ENCODE peak calls at places on chromosomes 11 and 22, in seven cellular contexts. C, P, I, J, Q, Y and D are unnamed samples.

GRCh38 chr11:8914661-8915018 is 3.7 kb downstream of the AKIP1 start:
- DNase-seq in Q (no peak), J (no peak), Y (no peak), I (no peak), C (no peak), P (no peak), D (no peak)

GRCh38 chr22:30607939-30608338 is 965 bp downstream of the TCN2 start:
- DNase-seq in P (no peak), I (no peak), C (no peak), Y (no peak), Q (no peak), J (no peak), D (no peak)

GRCh38 chr11:11141019-11141418 is 212.0 kb downstream of the CSNK2A3 start:
- DNase-seq in Y (no peak), Q (no peak), P (no peak), C (no peak), I (no peak), J (no peak), D (no peak)

GRCh38 chr11:126060651-126061220 is 1.9 kb downstream of the CDON start:
- DNase-seq in C (no peak), J (no peak), Y (no peak), P (no peak), Q (no peak), I (no peak), D (no peak)

GRCh38 chr22:50399751-50400331 is 56.7 kb downstream of the PPP6R2 start:
- DNase-seq in P (no peak), C (peak; percentile 43), Q (no peak), Y (peak; percentile 3), J (peak; percentile 62), I (peak; percentile 51), D (no peak)

GRCh38 chr22:49328630-49329405 is 498.9 kb downstream of the BRD1 start:
- DNase-seq in C (no peak), Q (no peak), P (no peak), Y (no peak), I (no peak), J (no peak), D (no peak)

GRCh38 chr22:33825761-33826160 is 94.5 kb downstream of the LARGE1 start:
- DNase-seq in I (no peak), Y (no peak), Q (no peak), P (no peak), J (peak; percentile 44), C (no peak), D (no peak)

GRCh38 chr11:44275961-44276550 is 33.9 kb downstream of the ALX4 start:
- DNase-seq in P (no peak), Q (peak; percentile 60), C (no peak), I (no peak), Y (no peak), J (no peak), D (no peak)

GRCh38 chr22:39205344-39206021 is 39.3 kb downstream of the PDGFB start:
- DNase-seq in Y (peak; percentile 46), P (no peak), C (peak; percentile 55), I (no peak), J (peak; percentile 52), Q (peak; percentile 32), D (peak; percentile 61)

GRCh38 chr11:69821511-69822040 is 2.4 kb upstream of the FGF3 start:
- DNase-seq in C (no peak), J (no peak), Y (no peak), I (no peak), P (no peak), Q (no peak), D (no peak)

GRCh38 chr22:49956418-49956770 is 4.2 kb upstream of the PIM3 start:
- DNase-seq in P (peak; percentile 30), Q (peak; percentile 61), J (no peak), C (no peak), Y (no peak), I (peak; percentile 3), D (no peak)

GRCh38 chr22:26394787-26395186 is 34.3 kb upstream of the ASPHD2 start:
- DNase-seq in C (no peak), J (no peak), P (no peak), Q (no peak), Y (no peak), I (no peak), D (no peak)

GRCh38 chr22:30201970-30202369 is 44.6 kb downstream of the LIF start:
- DNase-seq in J (no peak), Q (no peak), P (no peak), I (no peak), C (no peak), Y (no peak), D (no peak)

GRCh38 chr11:119995730-119996491 is 142.0 kb downstream of the TRIM29 start:
- DNase-seq in Q (no peak), I (no peak), J (no peak), C (no peak), Y (no peak), P (no peak), D (no peak)

GRCh38 chr11:133889893-133890292 is 44.6 kb upstream of the SPATA19 start:
- DNase-seq in C (no peak), I (no peak), P (no peak), J (no peak), Y (no peak), Q (peak; percentile 24), D (no peak)

GRCh38 chr11:17354070-17354924 is 2.7 kb downstream of the NCR3LG1 start:
- DNase-seq in C (peak; percentile 80), I (peak; percentile 80), Y (peak; percentile 75), J (peak; percentile 85), P (peak; percentile 46), Q (peak; percentile 72), D (peak; percentile 60)

GRCh38 chr11:113163291-113164030 is 150.9 kb upstream of the TTC12 start:
- DNase-seq in Q (no peak), P (no peak), Y (no peak), C (no peak), I (peak; percentile 33), J (no peak), D (no peak)

GRCh38 chr11:119791047-119791446 is 62.0 kb upstream of the NECTIN1 start:
- DNase-seq in I (no peak), C (no peak), Y (no peak), Q (peak; percentile 32), J (no peak), P (no peak), D (no peak)

GRCh38 chr22:40764743-40765441 is 54.3 kb downstream of the SLC25A17 start:
- DNase-seq in C (no peak), Q (no peak), J (no peak), I (no peak), Y (no peak), P (no peak), D (no peak)

GRCh38 chr22:26109686-26110315 is 59.5 kb upstream of the SEZ6L start:
- DNase-seq in C (no peak), P (no peak), Y (no peak), J (no peak), I (no peak), Q (no peak), D (no peak)

GRCh38 chr22:28034760-28035401 is 115.8 kb upstream of the PITPNB start:
- DNase-seq in Y (no peak), C (peak; percentile 67), Q (peak; percentile 92), P (peak; percentile 88), J (peak; percentile 91), I (peak; percentile 59), D (no peak)

GRCh38 chr11:2518112-2518982 is 73.5 kb downstream of the KCNQ1 start:
- DNase-seq in Q (peak; percentile 50), C (no peak), I (no peak), J (no peak), P (no peak), Y (no peak), D (no peak)

GRCh38 chr11:70159612-70160570 is 43.2 kb upstream of the FADD start:
- DNase-seq in J (no peak), Y (peak; percentile 77), C (no peak), I (peak; percentile 16), P (no peak), Q (no peak), D (peak; percentile 98)

GRCh38 chr11:62024975-62025374 is 57.5 kb upstream of the FTH1 start:
- DNase-seq in I (no peak), P (no peak), Y (no peak), Q (peak; percentile 30), J (no peak), C (no peak), D (no peak)

GRCh38 chr11:84833488-84834086 is 793.6 kb downstream of the DLG2 start:
- DNase-seq in Y (no peak), Q (no peak), P (no peak), J (no peak), I (no peak), C (no peak), D (no peak)

GRCh38 chr11:8711895-8712442 is 29.4 kb downstream of the RPL27A start:
- DNase-seq in C (no peak), I (no peak), Q (no peak), J (no peak), P (no peak), Y (no peak), D (no peak)

GRCh38 chr11:19977941-19978340 is 182.3 kb downstream of the DBX1 start:
- DNase-seq in I (no peak), Y (no peak), J (no peak), P (no peak), C (no peak), Q (peak; percentile 10), D (no peak)
- TF ChIP-seq POLR2A in I (no peak), Y (no peak), J (no peak), P (no peak), C (no peak), Q (no peak), D (no peak)

GRCh38 chr11:83072689-83073242 is 1.1 kb upstream of the RAB30 start:
- DNase-seq in J (no peak), I (no peak), P (no peak), C (no peak), Q (no peak), Y (no peak), D (no peak)
- TF ChIP-seq POLR2A in J (no peak), I (no peak), P (no peak), C (no peak), Q (no peak), Y (no peak), D (peak; percentile 17)

GRCh38 chr22:35383679-35384071 is 2.8 kb downstream of the HMOX1 start:
- DNase-seq in P (no peak), Y (no peak), C (no peak), Q (no peak), I (no peak), J (no peak), D (no peak)

GRCh38 chr22:35384973-35385588 is 4.2 kb downstream of the HMOX1 start:
- DNase-seq in J (no peak), Q (no peak), C (no peak), P (no peak), I (no peak), Y (no peak), D (no peak)

GRCh38 chr22:35384567-35384966 is 3.7 kb downstream of the HMOX1 start:
- DNase-seq in Q (no peak), Y (no peak), P (no peak), I (no peak), C (no peak), J (no peak), D (no peak)

GRCh38 chr22:35390933-35391332 is 9.0 kb upstream of the MCM5 start:
- DNase-seq in P (no peak), C (no peak), Y (no peak), J (no peak), Q (no peak), I (no peak), D (no peak)

GRCh38 chr22:35386670-35387288 is 5.9 kb downstream of the HMOX1 start:
- DNase-seq in I (no peak), Q (no peak), P (no peak), J (no peak), Y (no peak), C (no peak), D (no peak)
- TF ChIP-seq POLR2A in I (no peak), Q (no peak), P (no peak), J (no peak), Y (no peak), C (no peak), D (no peak)

GRCh38 chr11:116678887-116679286 is 93.9 kb downstream of the BUD13 start:
- DNase-seq in P (no peak), I (no peak), C (no peak), Y (no peak), J (no peak), Q (peak; percentile 8), D (no peak)
- TF ChIP-seq POLR2A in P (no peak), I (no peak), C (no peak), Y (no peak), J (no peak), Q (no peak), D (no peak)